ENCODE peak calls at places on chromosomes 3 and 15, in five cellular contexts. X, C, A, H and L are unnamed samples.

GRCh38 chr3:157542711-157543485 is 39.7 kb upstream of the VEPH1 start:
- DNase-seq in X (no peak), C (no peak), A (no peak), H (peak), L (no peak)

GRCh38 chr3:48185129-48185528 is 3.1 kb downstream of the CDC25A start:
- DNase-seq in X (no peak), C (no peak), A (no peak), H (no peak), L (no peak)

GRCh38 chr15:55742927-55743614 is at the start of gene PRTG:
- DNase-seq in X (peak), C (no peak), A (peak), H (peak), L (peak)

GRCh38 chr15:98714906-98715305 is 66.6 kb downstream of the IGF1R start:
- DNase-seq in X (no peak), C (no peak), A (no peak), H (no peak), L (no peak)

GRCh38 chr3:111729087-111729846 is 129.8 kb upstream of the PHLDB2 start:
- DNase-seq in X (no peak), C (no peak), A (no peak), H (no peak), L (no peak)

GRCh38 chr3:40267940-40268707 is 41.4 kb upstream of the EIF1B start:
- DNase-seq in X (no peak), C (no peak), A (no peak), H (peak), L (no peak)

GRCh38 chr3:12892840-12893189 is 51.5 kb upstream of the RPL32 start:
- DNase-seq in X (no peak), C (no peak), A (no peak), H (no peak), L (no peak)

GRCh38 chr3:158718490-158719170 is 13.6 kb downstream of the RARRES1 start:
- DNase-seq in X (no peak), C (no peak), A (no peak), H (no peak), L (no peak)

GRCh38 chr3:150922611-150923010 is 17.4 kb upstream of the MINDY4B start:
- DNase-seq in X (peak), C (no peak), A (no peak), H (peak), L (peak)

GRCh38 chr15:97902140-97902780 is 58.2 kb upstream of the ARRDC4 start:
- DNase-seq in X (no peak), C (no peak), A (no peak), H (no peak), L (no peak)

GRCh38 chr3:10274601-10275000 is 18.1 kb downstream of the GHRL start:
- DNase-seq in X (no peak), C (no peak), A (no peak), H (no peak), L (no peak)

GRCh38 chr15:98729446-98730042 is 81.2 kb downstream of the IGF1R start:
- DNase-seq in X (no peak), C (no peak), A (no peak), H (peak), L (no peak)

GRCh38 chr3:134517796-134518195 is 31.9 kb downstream of the CEP63 start:
- DNase-seq in X (no peak), C (no peak), A (no peak), H (no peak), L (no peak)

GRCh38 chr3:129432036-129432435 is 3.6 kb upstream of the EFCAB12 start:
- DNase-seq in X (no peak), C (no peak), A (no peak), H (no peak), L (no peak)

GRCh38 chr15:43958894-43959330 is 132.1 kb downstream of the WDR76 start:
- DNase-seq in X (no peak), C (no peak), A (no peak), H (no peak), L (no peak)

GRCh38 chr3:44125882-44126281 is 115.8 kb upstream of the TOPAZ1 start:
- DNase-seq in X (no peak), C (no peak), A (no peak), H (no peak), L (no peak)

GRCh38 chr3:8769088-8769822 is at the start of gene OXTR:
- DNase-seq in X (peak), C (no peak), A (peak), H (peak), L (peak)

GRCh38 chr3:129625071-129625874 is 18.8 kb upstream of the PLXND1 start:
- DNase-seq in X (no peak), C (no peak), A (no peak), H (peak), L (peak)

GRCh38 chr3:13301295-13301987 is 118.7 kb downstream of the NUP210 start:
- DNase-seq in X (no peak), C (peak), A (peak), H (no peak), L (no peak)

GRCh38 chr15:37818152-37818677 is 116.2 kb upstream of the TMCO5A start:
- DNase-seq in X (no peak), C (no peak), A (no peak), H (no peak), L (no peak)

GRCh38 chr3:148866261-148866660 is 1.2 kb downstream of the CPA3 start:
- DNase-seq in X (no peak), C (no peak), A (no peak), H (no peak), L (no peak)

GRCh38 chr15:40465939-40466338 is 4.8 kb upstream of the CHST14 start:
- DNase-seq in X (no peak), C (no peak), A (no peak), H (no peak), L (no peak)

GRCh38 chr15:40463279-40463678 is 7.5 kb upstream of the CHST14 start:
- DNase-seq in X (no peak), C (no peak), A (no peak), H (no peak), L (no peak)

GRCh38 chr15:40464595-40465185 is 6.1 kb upstream of the CHST14 start:
- DNase-seq in X (no peak), C (no peak), A (no peak), H (no peak), L (no peak)

GRCh38 chr15:40461958-40462357 is 8.8 kb upstream of the CHST14 start:
- DNase-seq in X (no peak), C (no peak), A (no peak), H (no peak), L (no peak)

DNA sequence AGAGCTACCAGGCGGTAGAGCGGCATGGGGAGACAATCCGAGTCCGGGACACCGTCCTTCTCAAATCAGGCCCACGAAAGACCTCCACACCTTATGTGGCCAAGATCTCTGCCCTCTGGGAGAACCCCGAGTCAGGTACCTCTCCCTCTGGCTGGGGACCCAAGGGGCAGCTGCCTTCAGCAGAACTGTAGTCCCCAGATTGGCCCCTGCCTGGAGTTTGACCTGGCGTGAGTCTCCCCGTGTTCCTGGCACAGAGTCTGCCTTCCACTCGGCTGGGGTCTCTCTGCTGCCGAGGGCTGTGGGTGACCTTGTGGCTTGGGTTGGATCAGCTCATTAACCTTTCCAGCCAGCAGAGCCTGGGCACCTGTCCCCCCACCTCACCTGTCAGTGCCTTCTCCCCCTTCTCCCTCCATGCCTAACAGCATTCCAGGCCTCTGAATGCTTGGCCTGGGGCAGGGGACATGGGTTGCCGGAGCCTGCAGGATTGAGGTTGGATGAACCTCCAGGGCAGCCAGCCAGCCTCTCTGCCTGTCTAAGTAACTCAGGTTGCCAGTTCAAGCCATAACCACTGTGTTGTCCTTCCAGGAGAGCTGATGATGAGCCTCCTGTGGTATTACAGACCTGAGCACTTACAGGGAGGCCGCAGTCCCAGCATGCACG is 6.8 kb upstream of the CHST14 start:
- DNase-seq in X (no peak), C (no peak), A (no peak), H (no peak), L (no peak)
- TF ChIP-seq FOXM1 in X (no peak), C (no peak), A (no peak), H (no peak), L (no peak)

GRCh38 chr3:59549972-59550371 is 500.1 kb upstream of the CFAP20DC start:
- DNase-seq in X (no peak), C (no peak), A (no peak), H (no peak), L (no peak)

GRCh38 chr3:59559721-59560514 is 510.1 kb upstream of the CFAP20DC start:
- DNase-seq in X (no peak), C (no peak), A (no peak), H (no peak), L (no peak)

GRCh38 chr3:59551834-59552233 is 502.0 kb upstream of the CFAP20DC start:
- DNase-seq in X (no peak), C (no peak), A (no peak), H (peak), L (no peak)

GRCh38 chr3:59558906-59559720 is 509.3 kb upstream of the CFAP20DC start:
- DNase-seq in X (no peak), C (no peak), A (no peak), H (no peak), L (no peak)

DNA sequence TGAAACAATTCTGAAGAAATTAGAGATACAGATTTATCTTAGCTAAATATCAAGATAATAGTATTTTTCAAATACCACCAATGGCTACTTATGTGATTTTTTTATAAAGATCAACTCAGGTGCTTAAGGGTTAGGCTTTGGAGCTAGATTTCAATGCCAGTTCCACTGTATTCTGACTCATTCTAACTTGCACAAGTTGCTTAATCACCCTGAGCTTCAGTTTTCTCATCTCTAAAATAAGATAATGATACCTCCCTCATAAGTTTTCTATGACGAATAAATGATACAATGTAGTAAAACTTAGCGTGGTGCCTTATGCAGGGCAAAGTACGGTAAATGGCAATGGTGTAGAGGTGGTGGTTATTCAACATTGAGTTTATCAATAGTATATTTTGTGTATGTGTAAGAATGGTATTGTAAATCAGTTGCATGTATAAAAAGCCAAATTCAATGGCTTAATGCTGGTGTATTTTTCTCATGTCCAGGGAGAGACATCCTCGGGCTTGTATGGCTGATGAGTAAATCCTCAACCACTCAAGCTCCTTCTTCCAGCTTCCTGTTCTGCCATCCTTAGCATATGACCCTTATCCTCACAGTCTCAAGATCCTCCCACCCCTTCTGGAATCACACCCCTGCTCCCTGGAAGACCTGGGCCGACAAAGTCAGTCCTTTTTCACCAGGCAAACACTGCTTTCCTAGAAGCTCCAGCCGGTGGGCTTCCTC is 505.9 kb upstream of the CFAP20DC start:
- DNase-seq in X (no peak), C (no peak), A (no peak), H (no peak), L (no peak)
- TF ChIP-seq FOXM1 in X (no peak), C (no peak), A (no peak), H (no peak), L (no peak)

GRCh38 chr3:123122525-123123315 is 55.9 kb downstream of the PDIA5 start:
- DNase-seq in X (no peak), C (no peak), A (peak), H (no peak), L (no peak)

GRCh38 chr3:123126051-123126450 is 59.2 kb downstream of the PDIA5 start:
- DNase-seq in X (no peak), C (no peak), A (no peak), H (no peak), L (no peak)

GRCh38 chr3:123123716-123124616 is 57.1 kb downstream of the PDIA5 start:
- DNase-seq in X (no peak), C (no peak), A (no peak), H (no peak), L (no peak)

GRCh38 chr3:123126653-123127052 is 59.8 kb downstream of the PDIA5 start:
- DNase-seq in X (no peak), C (no peak), A (no peak), H (no peak), L (no peak)

DNA sequence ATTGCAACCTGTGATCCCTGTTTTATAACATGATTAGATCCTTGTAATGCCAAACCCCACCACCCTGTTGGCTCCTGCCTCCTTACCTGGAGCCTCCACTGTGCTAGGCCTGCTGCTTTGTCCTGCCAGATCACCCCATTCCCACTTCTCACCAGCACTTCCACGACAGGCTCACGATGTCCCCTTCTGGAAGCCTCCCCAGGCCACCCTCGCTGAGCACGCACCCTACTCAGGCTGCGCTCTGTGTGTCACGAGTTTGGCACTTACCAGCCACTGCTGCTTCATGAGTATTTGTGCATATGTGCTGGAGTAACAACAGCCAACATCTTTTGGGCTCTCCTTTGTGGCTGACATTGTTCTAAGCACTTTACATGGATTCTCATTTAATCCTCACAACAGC is 58.1 kb downstream of the PDIA5 start:
- DNase-seq in X (no peak), C (no peak), A (no peak), H (no peak), L (no peak)
- TF ChIP-seq FOXM1 in X (no peak), C (no peak), A (no peak), H (no peak), L (no peak)

DNA sequence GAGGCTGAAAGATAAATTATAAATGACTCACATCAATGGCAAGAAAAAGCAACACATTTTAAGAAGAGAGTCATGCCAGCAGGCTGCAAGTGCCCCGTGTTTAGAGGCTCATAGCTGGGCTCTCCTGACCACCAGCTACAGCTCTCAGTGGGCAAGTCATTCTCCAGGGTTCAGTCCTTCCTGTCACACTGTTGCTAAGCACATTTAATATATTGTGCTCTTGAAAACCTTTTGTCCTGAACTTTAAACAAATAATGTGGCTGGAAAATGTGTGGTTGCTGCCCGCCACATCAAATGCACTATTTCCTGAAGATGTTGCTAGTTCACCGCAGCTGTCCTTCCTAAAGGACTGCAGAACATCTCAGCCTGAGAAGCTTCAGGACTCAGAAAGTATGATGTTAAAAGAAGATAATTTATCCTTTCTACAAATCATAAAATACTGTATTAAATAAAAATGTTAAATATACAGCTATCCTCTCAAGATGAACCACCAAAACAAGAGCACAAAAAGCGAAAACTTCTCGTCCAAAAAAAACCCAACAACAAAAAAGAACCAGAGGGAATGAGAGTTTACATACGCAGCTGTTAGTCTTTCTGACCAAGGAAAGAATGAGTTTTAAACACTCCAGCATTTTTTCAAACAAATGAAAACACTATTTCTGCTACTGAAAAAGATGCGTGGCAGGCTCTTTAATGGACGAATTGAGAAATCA is 956 bp downstream of the TARS3 start:
- DNase-seq in X (no peak), C (peak), A (no peak), H (peak), L (no peak)
- TF ChIP-seq FOXM1 in X (no peak), C (peak), A (no peak), H (no peak), L (no peak)

GRCh38 chr15:62528505-62528904 is 363.4 kb upstream of the C2CD4B start:
- DNase-seq in X (no peak), C (no peak), A (no peak), H (no peak), L (no peak)

GRCh38 chr15:62527387-62527786 is 362.3 kb upstream of the C2CD4B start:
- DNase-seq in X (no peak), C (no peak), A (no peak), H (no peak), L (no peak)

GRCh38 chr15:62521396-62521795 is 356.3 kb upstream of the C2CD4B start:
- DNase-seq in X (no peak), C (no peak), A (no peak), H (no peak), L (no peak)

GRCh38 chr15:62519900-62520299 is 354.8 kb upstream of the C2CD4B start:
- DNase-seq in X (no peak), C (no peak), A (no peak), H (no peak), L (no peak)

GRCh38 chr15:62524848-62525247 is 359.8 kb upstream of the C2CD4B start:
- DNase-seq in X (no peak), C (no peak), A (no peak), H (no peak), L (no peak)
- TF ChIP-seq FOXM1 in X (no peak), C (no peak), A (no peak), H (no peak), L (no peak)